ENCODE peak calls at places on chromosomes 16 and 17, in five cellular contexts. B is adrenal gland, U is endodermal cell, V is sigmoid colon, Y is left ventricle myocardium inferior. A is an unnamed sample.

GRCh38 chr17:43891851-43892671 is 15.3 kb downstream of the MPP2 start:
- DNase-seq in B (no peak), U (peak; percentile 78), V (no peak), Y (no peak), A (no peak)

GRCh38 chr16:57083469-57083868 is 8.9 kb upstream of the CPNE2 start:
- DNase-seq in B (no peak), U (no peak), V (no peak), Y (no peak), A (no peak)

GRCh38 chr17:28974451-28974850 is 23.1 kb upstream of the PHF12 start:
- DNase-seq in B (no peak), U (no peak), V (no peak), Y (peak; percentile 50), A (no peak)

GRCh38 chr17:18224428-18225120 is 861 bp upstream of the LLGL1 start:
- DNase-seq in B (no peak), U (peak; percentile 98), V (no peak), Y (peak; percentile 42), A (peak; percentile 53)

GRCh38 chr16:57601801-57602478 is 26.5 kb upstream of the ADGRG1 start:
- DNase-seq in B (no peak), U (peak; percentile 24), V (peak; percentile 29), Y (no peak), A (no peak)

GRCh38 chr16:73572135-73572534 is 524.2 kb upstream of the ZFHX3 start:
- DNase-seq in B (peak; percentile 66), U (peak; percentile 50), V (peak; percentile 75), Y (peak; percentile 48), A (peak; percentile 77)

GRCh38 chr17:59332890-59333377 is 1.5 kb downstream of the YPEL2 start:
- DNase-seq in B (peak; percentile 48), U (no peak), V (peak; percentile 75), Y (peak; percentile 33), A (peak; percentile 66)

GRCh38 chr17:61619493-61619892 is 28.5 kb upstream of the NACA2 start:
- DNase-seq in B (no peak), U (no peak), V (no peak), Y (no peak), A (no peak)

GRCh38 chr16:84577034-84577803 is 40.7 kb downstream of the COTL1 start:
- DNase-seq in B (no peak), U (no peak), V (no peak), Y (no peak), A (no peak)

GRCh38 chr16:80369559-80369958 is 171.2 kb upstream of the DYNLRB2 start:
- DNase-seq in B (peak; percentile 25), U (peak; percentile 84), V (peak; percentile 73), Y (no peak), A (no peak)

GRCh38 chr17:18318771-18319450 is 3.8 kb downstream of the SMCR8 start:
- DNase-seq in B (no peak), U (peak; percentile 50), V (peak; percentile 64), Y (no peak), A (no peak)

GRCh38 chr17:69874220-69874670 is 200.8 kb upstream of the KCNJ16 start:
- DNase-seq in B (no peak), U (no peak), V (no peak), Y (no peak), A (no peak)

GRCh38 chr16:88430185-88430523 is 22.9 kb upstream of the ZFPM1 start:
- DNase-seq in B (no peak), U (no peak), V (no peak), Y (no peak), A (no peak)

GRCh38 chr16:89172901-89173628 is 1.5 kb downstream of the CDH15 start:
- DNase-seq in B (no peak), U (no peak), V (no peak), Y (no peak), A (peak; percentile 52)

GRCh38 chr17:14197582-14197981 is 39.1 kb downstream of the CDRT15 start:
- DNase-seq in B (no peak), U (no peak), V (no peak), Y (no peak), A (no peak)

DNA sequence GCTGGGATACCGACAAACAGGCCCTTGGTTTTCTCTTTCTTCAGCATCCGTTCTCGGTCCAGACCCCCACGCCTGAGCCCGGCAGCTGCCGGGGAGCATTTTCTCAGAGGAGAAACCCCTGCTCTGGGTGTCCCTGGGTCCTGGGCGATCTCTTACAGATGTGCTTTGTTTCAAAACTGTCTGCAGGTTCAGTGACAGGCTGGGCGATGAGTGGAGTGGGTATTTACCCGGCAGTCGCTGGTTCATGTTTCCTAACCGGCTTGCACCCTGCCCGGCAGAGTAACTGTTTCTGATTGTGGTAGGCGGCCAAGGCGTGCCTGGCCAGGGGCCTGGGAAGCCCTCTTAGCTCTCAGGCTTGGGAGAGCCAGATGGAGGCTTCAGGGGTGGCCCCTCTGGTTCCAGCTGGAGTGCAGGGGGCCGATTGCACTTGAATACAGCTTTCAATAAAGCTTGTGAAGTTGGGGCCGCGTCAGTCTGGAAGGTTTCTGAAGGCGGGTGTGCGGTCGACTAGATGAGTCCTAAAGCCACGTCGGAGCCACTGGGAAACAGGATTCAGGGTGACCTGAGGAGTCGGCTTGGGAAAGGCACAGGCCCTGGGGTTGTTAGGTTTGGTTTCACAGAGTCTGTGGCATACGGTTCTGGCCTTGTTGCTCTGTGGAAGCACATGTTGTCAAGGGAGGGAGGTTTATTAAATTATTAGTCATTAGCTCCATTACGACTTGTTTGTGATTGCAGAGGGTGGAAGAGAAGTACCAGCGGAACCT is 1.4 kb downstream of the BAIAP2 start:
- DNase-seq in B (no peak), U (no peak), V (no peak), Y (no peak), A (no peak)
- H3K4me3 ChIP-seq in B (peak overlapping the region; percentile 82), U (peak overlapping the region; percentile 79), V (peak overlapping the region; percentile 53), Y (peak overlapping the region; percentile 76), A (peak overlapping the region; percentile 70)

GRCh38 chr16:16828913-16829398 is 450.0 kb downstream of the NPIPA7 start:
- DNase-seq in B (no peak), U (peak; percentile 63), V (no peak), Y (no peak), A (no peak)
- H3K27ac ChIP-seq in B (no peak overlapping the region), U (no peak overlapping the region), V (no peak overlapping the region), Y (no peak overlapping the region), A (no peak overlapping the region)

GRCh38 chr16:28103516-28104170 is 40.1 kb upstream of the GSG1L start:
- DNase-seq in B (no peak), U (no peak), V (no peak), Y (no peak), A (no peak)
- H3K4me3 ChIP-seq in B (no peak overlapping the region), U (no peak overlapping the region), V (no peak overlapping the region), Y (no peak overlapping the region), A (no peak overlapping the region)

DNA sequence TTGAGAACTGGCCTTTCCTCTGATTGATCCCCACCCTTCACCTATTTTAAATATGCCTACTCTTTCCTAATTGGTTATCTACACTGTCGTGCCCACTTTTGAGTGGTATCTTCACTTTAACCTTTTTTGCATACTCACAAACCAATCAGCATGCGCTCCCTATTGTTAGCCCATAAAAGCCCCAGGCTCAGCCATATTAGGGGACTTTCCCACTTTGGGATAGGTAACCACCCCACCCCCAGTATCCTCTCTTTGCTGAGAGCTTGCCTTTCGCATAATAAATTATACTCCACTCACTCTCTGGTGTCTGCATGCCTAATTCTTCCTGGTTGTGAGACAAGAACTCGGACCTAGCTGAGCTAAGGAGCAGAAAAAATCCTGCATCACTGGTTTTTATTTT is 59.5 kb upstream of the NOL11 start:
- DNase-seq in B (no peak), U (no peak), V (no peak), Y (no peak), A (no peak)
- H3K27ac ChIP-seq in B (no peak overlapping the region), U (no peak overlapping the region), V (no peak overlapping the region), Y (no peak overlapping the region), A (no peak overlapping the region)

GRCh38 chr16:66576306-66576705 is 3.0 kb upstream of the CMTM2 start:
- DNase-seq in B (no peak), U (no peak), V (no peak), Y (no peak), A (no peak)

GRCh38 chr16:66574081-66574480 is 5.2 kb upstream of the CMTM2 start:
- DNase-seq in B (no peak), U (no peak), V (no peak), Y (no peak), A (no peak)

GRCh38 chr16:66581246-66581952 is 2.1 kb downstream of the CMTM2 start:
- DNase-seq in B (no peak), U (no peak), V (no peak), Y (no peak), A (no peak)

GRCh38 chr16:66580605-66581209 is 1.4 kb downstream of the CMTM2 start:
- DNase-seq in B (no peak), U (no peak), V (no peak), Y (no peak), A (no peak)

DNA sequence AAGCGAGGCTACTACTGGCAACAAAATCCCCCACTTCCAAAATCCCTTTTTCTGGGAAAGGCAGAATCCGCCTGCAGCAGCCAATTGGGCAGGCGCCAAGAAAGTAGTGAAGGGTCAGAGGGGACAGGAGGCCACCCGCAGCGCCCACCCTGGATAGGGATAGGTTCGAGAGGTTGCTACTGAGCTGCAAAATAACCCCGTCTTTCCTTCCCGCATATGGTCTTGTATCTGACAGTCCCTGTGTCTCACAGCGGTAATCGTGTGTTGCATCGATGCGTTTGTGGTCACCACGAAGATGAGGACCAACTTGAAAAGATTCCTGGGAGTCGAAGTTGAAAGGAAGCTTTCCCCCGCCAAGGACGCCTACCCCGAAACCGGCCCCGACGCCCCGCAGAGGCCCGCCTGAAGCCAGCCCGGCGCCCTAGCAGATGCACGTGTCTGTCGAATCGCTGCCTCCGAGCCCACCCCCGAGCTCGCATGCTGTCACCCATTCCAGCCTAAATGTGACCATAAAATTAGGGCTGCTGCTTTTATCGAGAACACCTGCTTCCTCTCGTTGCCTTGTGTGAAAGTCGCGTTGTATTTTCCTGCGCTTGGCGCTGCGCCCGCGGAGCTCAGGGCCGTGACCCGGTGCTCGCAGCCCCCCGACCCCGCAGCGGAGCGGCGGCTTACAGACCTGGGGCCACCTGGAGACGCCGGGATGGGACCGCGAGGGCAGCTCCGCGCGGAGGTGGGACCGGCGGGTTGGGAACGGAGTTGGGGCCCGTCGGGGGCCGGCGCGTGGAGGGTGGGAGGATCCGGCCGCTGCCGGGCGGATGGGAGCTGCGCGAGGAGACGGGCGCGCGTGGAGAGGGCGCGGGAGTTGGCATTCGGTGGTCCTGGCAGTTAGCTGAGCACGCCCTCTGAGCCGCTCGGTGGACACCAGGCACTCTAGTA is at the start of gene CMTM2:
- DNase-seq in B (no peak), U (peak; percentile 61), V (no peak), Y (no peak), A (no peak)
- H3K4me3 ChIP-seq in B (peak within 1 kb of the TSS; percentile 34), U (no peak within 1 kb of the TSS), V (no peak within 1 kb of the TSS), Y (peak within 1 kb of the TSS; percentile 59), A (peak within 1 kb of the TSS; percentile 51)

GRCh38 chr17:19645608-19646250 is 2.8 kb upstream of the ALDH3A2 start:
- DNase-seq in B (peak; percentile 57), U (peak; percentile 97), V (no peak), Y (no peak), A (no peak)

GRCh38 chr17:19647697-19648474 is 665 bp upstream of the ALDH3A2 start:
- DNase-seq in B (peak; percentile 79), U (peak; percentile 92), V (peak; percentile 90), Y (peak; percentile 68), A (peak; percentile 77)

GRCh38 chr17:19644493-19645210 is 3.9 kb upstream of the ALDH3A2 start:
- DNase-seq in B (no peak), U (no peak), V (no peak), Y (no peak), A (no peak)

GRCh38 chr17:19648475-19649406 is at the start of gene ALDH3A2:
- DNase-seq in B (peak; percentile 99), U (peak; percentile 100), V (peak; percentile 98), Y (peak; percentile 98), A (peak; percentile 98)

GRCh38 chr17:19646788-19647696 is 1.5 kb upstream of the ALDH3A2 start:
- DNase-seq in B (peak; percentile 81), U (peak; percentile 88), V (no peak), Y (no peak), A (no peak)
- H3K27ac ChIP-seq in B (peak overlapping the region; percentile 96), U (peak overlapping the region; percentile 6), V (peak overlapping the region; percentile 97), Y (peak overlapping the region; percentile 97), A (peak overlapping the region; percentile 94)

A was measured in psoas muscle.